ENCODE peak calls at places on chromosomes 2 and 18, in eight cellular contexts. U is prostate gland, O is neural progenitor cell, Y is stomach, M is colonic mucosa, Z is pancreas, A is uterus, J is heart left ventricle. H is an unnamed sample.

GRCh38 chr18:42339324-42339723 is 384.3 kb downstream of the PIK3C3 start:
- DNase-seq in U (no peak), O (no peak), Y (no peak), M (no peak), Z (no peak), A (no peak), J (no peak), H (no peak)

GRCh38 chr2:119106301-119106897 is 52.2 kb downstream of the C1QL2 start:
- DNase-seq in U (no peak), O (peak; percentile 85), Y (peak; percentile 43), M (peak; percentile 45), Z (peak; percentile 27), A (no peak), J (no peak), H (peak; percentile 12)

GRCh38 chr18:79778291-79778791 is 19.4 kb upstream of the KCNG2 start:
- DNase-seq in U (no peak), O (no peak), Y (no peak), M (no peak), Z (no peak), A (no peak), J (no peak), H (peak; percentile 32)

GRCh38 chr18:13434854-13435253 is 216.3 kb downstream of the LDLRAD4 start:
- DNase-seq in U (no peak), O (no peak), Y (no peak), M (no peak), Z (no peak), A (no peak), J (no peak), H (peak; percentile 50)

GRCh38 chr18:45402485-45403056 is 212.7 kb upstream of the SLC14A2 start:
- DNase-seq in U (no peak), O (no peak), Y (no peak), M (peak; percentile 53), Z (no peak), A (no peak), J (no peak), H (no peak)

GRCh38 chr2:97714084-97714949 is 941 bp downstream of the ZAP70 start:
- DNase-seq in U (no peak), O (no peak), Y (no peak), M (no peak), Z (no peak), A (no peak), J (peak; percentile 58), H (peak; percentile 27)

GRCh38 chr2:221096651-221097567 is 475.2 kb downstream of the EPHA4 start:
- DNase-seq in U (no peak), O (no peak), Y (no peak), M (no peak), Z (no peak), A (no peak), J (no peak), H (no peak)

GRCh38 chr2:197223455-197223854 is 87.1 kb downstream of the ANKRD44 start:
- DNase-seq in U (no peak), O (no peak), Y (no peak), M (no peak), Z (no peak), A (no peak), J (no peak), H (no peak)

GRCh38 chr2:83051538-83052192 is 1407.4 kb downstream of the SUCLG1 start:
- DNase-seq in U (no peak), O (no peak), Y (no peak), M (no peak), Z (no peak), A (no peak), J (no peak), H (no peak)

GRCh38 chr18:63897072-63897471 is 9.6 kb downstream of the SERPINB2 start:
- DNase-seq in U (no peak), O (no peak), Y (no peak), M (no peak), Z (no peak), A (no peak), J (no peak), H (no peak)

GRCh38 chr18:58116815-58117214 is 72.8 kb downstream of the NEDD4L start:
- DNase-seq in U (no peak), O (no peak), Y (no peak), M (no peak), Z (no peak), A (no peak), J (no peak), H (no peak)

GRCh38 chr18:58118510-58118909 is 74.5 kb downstream of the NEDD4L start:
- DNase-seq in U (no peak), O (no peak), Y (no peak), M (no peak), Z (no peak), A (no peak), J (no peak), H (no peak)

GRCh38 chr18:58119819-58120218 is 75.8 kb downstream of the NEDD4L start:
- DNase-seq in U (no peak), O (no peak), Y (no peak), M (no peak), Z (no peak), A (no peak), J (no peak), H (no peak)

GRCh38 chr18:58114766-58115165 is 70.7 kb downstream of the NEDD4L start:
- DNase-seq in U (no peak), O (peak; percentile 84), Y (no peak), M (no peak), Z (no peak), A (no peak), J (no peak), H (no peak)

GRCh38 chr18:58117685-58118403 is 73.8 kb downstream of the NEDD4L start:
- DNase-seq in U (peak; percentile 13), O (no peak), Y (peak; percentile 67), M (peak; percentile 68), Z (peak; percentile 78), A (peak; percentile 16), J (no peak), H (no peak)
- H3K4me1 ChIP-seq in U (no peaks in the 10 kb centered on the region), O (peaks cover 33% of the 10 kb centered on the region), Y (peaks cover 18% of the 10 kb centered on the region), M (peaks cover 9% of the 10 kb centered on the region), Z (peaks cover 45% of the 10 kb centered on the region), A (no peaks in the 10 kb centered on the region), J (peaks cover 2% of the 10 kb centered on the region), H (peaks cover 4% of the 10 kb centered on the region)

GRCh38 chr2:222866358-222866960 is 5.6 kb downstream of the ACSL3 start:
- DNase-seq in U (no peak), O (no peak), Y (no peak), M (peak; percentile 31), Z (no peak), A (no peak), J (no peak), H (no peak)
- H3K4me1 ChIP-seq in U (peaks cover 2% of the 10 kb centered on the region), O (peaks cover 45% of the 10 kb centered on the region), Y (peaks cover 23% of the 10 kb centered on the region), M (peaks cover 5% of the 10 kb centered on the region), Z (peaks cover 34% of the 10 kb centered on the region), A (peaks cover 3% of the 10 kb centered on the region), J (peaks cover 92% of the 10 kb centered on the region), H (peaks cover 78% of the 10 kb centered on the region)

DNA sequence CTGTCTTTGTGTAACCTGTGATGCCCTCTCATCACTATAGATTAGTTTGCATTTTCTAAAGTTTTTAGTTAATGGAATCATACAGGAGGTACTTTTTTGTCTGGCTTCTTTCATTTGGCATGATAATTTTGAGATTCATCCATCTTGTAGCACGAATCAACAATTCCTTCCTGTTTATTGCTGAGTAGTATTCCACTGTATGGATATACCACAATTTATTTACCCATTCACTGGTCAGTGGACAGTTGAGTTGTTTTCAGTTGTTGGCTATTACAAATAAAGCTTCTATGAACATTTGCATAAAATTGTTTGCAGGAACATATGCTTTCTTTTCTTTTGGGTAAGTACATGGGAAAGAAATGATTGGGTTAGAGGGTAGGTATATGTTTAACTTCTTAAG is 40.1 kb upstream of the ZNF396 start:
- DNase-seq in U (no peak), O (no peak), Y (no peak), M (no peak), Z (no peak), A (no peak), J (no peak), H (no peak)
- H3K4me1 ChIP-seq in U (no peaks in the 10 kb centered on the region), O (no peaks in the 10 kb centered on the region), Y (no peaks in the 10 kb centered on the region), M (no peaks in the 10 kb centered on the region), Z (peaks cover 3% of the 10 kb centered on the region), A (no peaks in the 10 kb centered on the region), J (peaks cover 4% of the 10 kb centered on the region), H (no peaks in the 10 kb centered on the region)

DNA sequence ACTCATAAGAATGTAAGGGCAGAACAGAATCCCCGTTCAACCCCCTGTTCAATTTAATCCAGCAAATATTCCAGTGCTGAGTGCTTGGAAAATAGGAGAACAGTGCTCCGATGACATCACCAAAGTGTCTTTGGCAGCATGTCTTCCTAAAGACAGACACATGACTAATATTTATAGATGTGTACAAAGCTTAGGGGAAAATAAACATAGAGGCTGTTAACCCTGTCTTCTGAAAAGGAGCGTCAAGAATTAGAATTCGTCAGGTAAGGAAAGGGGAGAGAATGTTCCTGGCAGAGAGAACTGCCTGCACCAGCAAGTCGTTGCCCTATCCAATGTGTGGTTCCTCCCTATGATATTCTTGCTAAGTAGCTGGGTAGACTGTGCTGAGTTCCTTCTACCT is 72.7 kb downstream of the PLB1 start:
- DNase-seq in U (peak; percentile 55), O (no peak), Y (no peak), M (no peak), Z (no peak), A (no peak), J (no peak), H (no peak)
- H3K4me1 ChIP-seq in U (no peaks in the 10 kb centered on the region), O (peaks cover 7% of the 10 kb centered on the region), Y (no peaks in the 10 kb centered on the region), M (no peaks in the 10 kb centered on the region), Z (no peaks in the 10 kb centered on the region), A (no peaks in the 10 kb centered on the region), J (peaks cover 7% of the 10 kb centered on the region), H (no peaks in the 10 kb centered on the region)